ENCODE peak calls at places on chromosomes 5 and 9, in nine cellular contexts. D is cardiac fibroblast, G is lung, H is brain microvascular endothelial cell, C is body of pancreas, U is fibroblast of villous mesenchyme, K is choroid plexus epithelial cell, F is OCI-LY7, Q is dorsolateral prefrontal cortex. S is an unnamed sample.

GRCh38 chr5:38029431-38030065 is 189.7 kb upstream of the GDNF start:
- DNase-seq in C (no peak), H (no peak), K (no peak), F (no peak), Q (no peak), U (no peak), D (no peak), G (no peak), S (no peak)

GRCh38 chr5:107990881-107991810 is 320.4 kb upstream of the EFNA5 start:
- DNase-seq in Q (no peak), G (no peak), K (no peak), U (no peak), F (no peak), H (no peak), C (no peak), D (no peak), S (no peak)

GRCh38 chr5:66661149-66661548 is 65.0 kb downstream of the MAST4 start:
- DNase-seq in K (peak), G (no peak), U (peak), C (peak), Q (no peak), H (peak), F (no peak), D (peak), S (peak)

GRCh38 chr9:94631599-94631998 is 7.7 kb downstream of the FBP1 start:
- DNase-seq in H (no peak), K (no peak), C (peak), Q (no peak), F (no peak), U (no peak), D (no peak), G (no peak), S (no peak)

GRCh38 chr5:78569441-78569840 is 79.1 kb downstream of the LHFPL2 start:
- DNase-seq in G (no peak), U (peak), K (peak), C (peak), F (no peak), Q (no peak), H (peak), D (peak), S (peak)

GRCh38 chr9:105858284-105858683 is 163.9 kb downstream of the TMEM38B start:
- DNase-seq in K (no peak), C (no peak), D (no peak), G (no peak), F (no peak), U (no peak), H (no peak), Q (no peak), S (no peak)

GRCh38 chr5:135013947-135014570 is 20.0 kb downstream of the PITX1 start:
- DNase-seq in C (peak), G (no peak), Q (peak), H (no peak), U (no peak), D (peak), K (no peak), F (no peak), S (peak)

GRCh38 chr5:55036477-55036876 is 12.4 kb downstream of the GZMK start:
- DNase-seq in K (peak), H (no peak), G (no peak), F (no peak), C (no peak), Q (no peak), D (peak), U (peak), S (peak)

GRCh38 chr9:27664136-27664819 is 91.0 kb upstream of the C9orf72 start:
- DNase-seq in Q (no peak), F (no peak), D (no peak), C (peak), H (no peak), G (no peak), U (no peak), K (no peak), S (no peak)

GRCh38 chr5:32684261-32684660 is 26.9 kb upstream of the NPR3 start:
- DNase-seq in U (no peak), D (no peak), G (no peak), H (no peak), C (no peak), K (no peak), Q (no peak), F (no peak), S (no peak)

GRCh38 chr9:121835581-121836381 is 184.3 kb downstream of the DAB2IP start:
- DNase-seq in K (no peak), Q (no peak), C (no peak), G (no peak), D (no peak), F (no peak), H (no peak), U (no peak), S (no peak)

GRCh38 chr5:16773990-16774389 is 157.2 kb upstream of the RETREG1 start:
- DNase-seq in F (no peak), G (no peak), U (peak), Q (no peak), C (peak), D (no peak), K (peak), H (no peak), S (no peak)

GRCh38 chr9:134726722-134727034 is 85.1 kb downstream of the COL5A1 start:
- DNase-seq in F (no peak), H (no peak), C (no peak), D (no peak), U (no peak), G (no peak), Q (no peak), K (no peak), S (no peak)

GRCh38 chr9:30574355-30575151 is 1809.9 kb upstream of the ACO1 start:
- DNase-seq in F (no peak), K (no peak), C (no peak), G (no peak), Q (peak), D (no peak), U (no peak), H (no peak), S (no peak)

GRCh38 chr5:34929720-34930526 is 564 bp downstream of the DNAJC21 start:
- DNase-seq in H (peak), C (peak), Q (peak), F (peak), D (peak), G (peak), K (peak), U (peak), S (peak)
- TF ChIP-seq CTCF in H (no peak), C (no peak), Q (no peak), F (no peak), D (no peak), G (no peak), K (no peak), U (no peak), S (no peak)

DNA sequence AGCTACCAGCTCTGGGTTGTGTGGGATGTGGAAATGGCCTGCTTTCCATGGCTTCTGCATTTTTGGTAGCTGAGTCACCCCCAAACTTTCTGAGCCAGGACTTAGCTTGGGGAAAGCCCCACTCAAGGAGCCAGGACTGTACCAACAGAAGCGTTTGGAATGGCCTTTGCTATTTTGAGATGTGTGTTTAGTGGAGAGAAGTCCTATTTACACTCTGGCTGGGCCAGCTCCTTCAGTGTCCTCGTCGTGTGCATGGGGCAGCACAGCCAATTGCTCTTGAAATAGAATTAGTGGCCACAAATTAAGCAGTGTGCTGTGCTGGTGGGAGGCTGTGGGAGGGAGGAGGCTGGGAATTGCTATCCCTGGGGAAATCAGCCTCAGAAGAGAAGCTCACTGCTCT is 51.6 kb downstream of the ENTREP1 start:
- DNase-seq in H (peak), F (no peak), U (peak), C (no peak), K (peak), G (peak), D (peak), Q (no peak), S (peak)
- H3K4me3 ChIP-seq in H (no peak), F (no peak), U (no peak), C (no peak), K (no peak), G (no peak), D (no peak), Q (no peak), S (peak)

GRCh38 chr9:136331556-136332481 is 4.5 kb downstream of the GPSM1 start:
- DNase-seq in K (no peak), F (no peak), U (no peak), H (no peak), C (no peak), G (no peak), D (no peak), Q (no peak), S (no peak)
- TF ChIP-seq CTCF in K (no peak), F (no peak), U (no peak), H (no peak), C (no peak), G (no peak), D (no peak), Q (no peak), S (no peak)

DNA sequence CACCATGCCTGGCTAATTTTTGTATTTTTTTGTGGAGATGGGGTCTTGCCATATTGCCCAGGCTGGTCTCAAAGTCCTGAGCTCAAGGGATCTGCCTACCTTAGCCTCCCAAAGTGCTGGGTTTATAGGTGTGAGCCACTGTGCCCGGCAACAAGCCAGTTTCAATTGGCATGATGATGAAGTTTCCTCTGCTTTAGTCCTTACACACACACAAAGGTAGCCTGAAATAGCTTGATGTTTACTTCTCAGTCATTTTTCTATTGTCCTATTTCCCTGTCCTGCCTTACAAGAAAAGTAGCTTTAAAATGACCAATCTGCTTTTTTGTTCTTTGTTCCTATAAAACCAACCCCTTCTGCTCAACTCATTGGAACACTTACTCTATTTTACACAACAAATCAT is 33.6 kb downstream of the PDE6A start:
- DNase-seq in H (no peak), C (no peak), K (no peak), Q (no peak), G (no peak), F (no peak), D (no peak), U (no peak), S (no peak)
- H3K4me3 ChIP-seq in H (no peak), C (no peak), K (no peak), Q (no peak), G (no peak), F (no peak), D (no peak), U (no peak), S (no peak)

DNA sequence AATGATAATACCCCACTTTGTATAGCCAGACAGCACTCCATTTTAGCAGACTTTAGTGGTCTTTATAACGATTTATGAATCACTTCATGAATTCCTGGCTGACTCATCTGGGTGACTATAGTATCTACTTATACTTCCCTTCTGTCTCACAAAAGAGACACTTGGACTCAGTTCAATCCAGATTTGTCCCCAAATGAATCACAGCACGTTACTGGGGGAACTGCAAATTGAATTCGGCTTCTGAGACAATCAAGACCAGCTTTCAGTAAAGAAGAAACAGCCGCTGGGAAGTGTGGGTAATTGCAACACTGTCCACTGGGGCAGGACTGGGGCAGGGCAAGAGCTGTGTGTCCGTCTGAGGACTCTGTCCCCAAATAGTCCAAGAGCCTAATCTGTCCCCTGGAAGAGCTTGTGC is 337.3 kb upstream of the RFX3 start:
- DNase-seq in K (peak), C (peak), G (no peak), Q (peak), H (peak), U (peak), D (peak), F (no peak), S (peak)
- TF ChIP-seq CTCF in K (peak), C (no peak), G (no peak), Q (no peak), H (peak), U (peak), D (peak), F (no peak), S (peak)

GRCh38 chr9:92140754-92141143 is 25.5 kb upstream of the SPTLC1 start:
- DNase-seq in G (no peak), F (no peak), U (no peak), K (no peak), Q (no peak), H (no peak), D (no peak), C (no peak), S (no peak)
- H3K4me3 ChIP-seq in G (no peak), F (no peak), U (peak), K (peak), Q (peak), H (peak), D (peak), C (no peak), S (peak)

S was measured in fibroblast of the aortic adventitia.